ENCODE peak calls at places on chromosomes 7 and 10, in ten cellular contexts. V is putamen; L is PC-9; Y is AG08395; B is thoracic aorta; S is stimulated activated CD8-positive, alpha-beta memory T cell treated with anti-CD3 and anti-CD28 coated beads, Interleukin-7, amount 100 ng/mL, for 1 hour; U is SIG-M5; T is EL; Q is stimulated activated naive CD8-positive, alpha-beta T cell treated with anti-CD3 and anti-CD28 coated beads, Interleukin-15, amount 100 ng/mL, for 72 hours; J is psoas muscle. R is an unnamed sample.

GRCh38 chr10:123558651-123559050 is 107.5 kb upstream of the GPR26 start:
- DNase-seq in S (no peak), B (no peak), Q (no peak), U (no peak), V (peak), Y (no peak), T (no peak), L (no peak), J (no peak), R (no peak)

GRCh38 chr10:104255244-104255981 is 721 bp downstream of the GSTO1 start:
- DNase-seq in Q (no peak), U (peak), V (no peak), L (peak), T (peak), J (no peak), B (no peak), S (no peak), Y (peak), R (peak)

GRCh38 chr10:64316416-64316815 is 795.2 kb downstream of the REEP3 start:
- DNase-seq in V (no peak), S (no peak), U (no peak), J (no peak), Y (no peak), L (no peak), B (no peak), Q (no peak), T (no peak), R (no peak)

GRCh38 chr7:24384362-24385030 is 100.5 kb downstream of the NPY start:
- DNase-seq in T (no peak), Y (no peak), B (no peak), J (no peak), U (no peak), Q (no peak), V (no peak), S (no peak), L (no peak), R (no peak)

GRCh38 chr7:123494193-123494796 is 40.1 kb downstream of the IQUB start:
- DNase-seq in U (no peak), J (no peak), Y (peak), B (no peak), Q (peak), T (peak), L (no peak), V (peak), S (peak), R (peak)

GRCh38 chr7:28587211-28587610 is 174.9 kb downstream of the CREB5 start:
- DNase-seq in Q (no peak), L (peak), J (no peak), U (no peak), S (no peak), T (peak), Y (no peak), V (no peak), B (no peak), R (peak)

GRCh38 chr10:67402620-67403019 is 293.4 kb downstream of the CTNNA3 start:
- DNase-seq in Q (no peak), L (no peak), V (no peak), S (no peak), J (no peak), T (no peak), Y (no peak), U (no peak), B (no peak), R (no peak)

GRCh38 chr10:14184841-14185500 is 145.8 kb downstream of the FRMD4A start:
- DNase-seq in T (peak), V (no peak), S (no peak), L (peak), J (no peak), B (no peak), Q (peak), Y (no peak), U (no peak), R (peak)

GRCh38 chr10:122786269-122786668 is 59.4 kb downstream of the CUZD1 start:
- DNase-seq in S (no peak), J (no peak), L (no peak), Y (peak), T (peak), U (no peak), Q (no peak), B (no peak), V (peak), R (peak)

GRCh38 chr7:94580601-94581000 is 71.0 kb downstream of the CASD1 start:
- DNase-seq in J (no peak), V (no peak), U (no peak), Y (peak), T (peak), L (peak), Q (no peak), B (no peak), S (no peak), R (peak)

GRCh38 chr7:150381096-150381495 is 2.0 kb downstream of the ZNF775 start:
- DNase-seq in J (no peak), S (no peak), V (no peak), Y (no peak), U (no peak), Q (no peak), T (no peak), B (no peak), L (no peak), R (no peak)

GRCh38 chr7:132072165-132072564 is 504.1 kb downstream of the PLXNA4 start:
- DNase-seq in V (no peak), L (no peak), Y (no peak), U (no peak), B (no peak), S (no peak), Q (no peak), T (no peak), J (no peak), R (peak)

GRCh38 chr10:69043931-69044531 is 43.9 kb upstream of the SRGN start:
- DNase-seq in J (no peak), U (no peak), L (no peak), S (no peak), T (no peak), Q (no peak), V (no peak), Y (no peak), B (no peak), R (no peak)

GRCh38 chr10:24720096-24720495 is 3.6 kb downstream of the ARHGAP21 start:
- DNase-seq in T (no peak), B (no peak), V (no peak), Y (no peak), S (no peak), Q (no peak), L (no peak), J (no peak), U (no peak), R (no peak)

GRCh38 chr10:3763852-3764625 is 21.0 kb downstream of the KLF6 start:
- DNase-seq in B (no peak), V (no peak), T (peak), L (peak), S (no peak), Y (peak), Q (no peak), U (no peak), J (no peak), R (peak)

GRCh38 chr7:115332691-115333090 is 410.8 kb downstream of the MDFIC start:
- DNase-seq in J (no peak), Q (no peak), V (no peak), T (no peak), B (no peak), L (no peak), Y (no peak), U (no peak), S (no peak), R (no peak)

GRCh38 chr10:115355162-115355760 is 262.1 kb downstream of the ATRNL1 start:
- DNase-seq in Q (peak), J (no peak), T (peak), V (peak), Y (peak), S (no peak), L (no peak), B (no peak), U (no peak), R (peak)

GRCh38 chr7:103031781-103032180 is 42.8 kb downstream of the FBXL13 start:
- DNase-seq in S (no peak), V (no peak), U (no peak), T (peak), Q (no peak), J (no peak), B (no peak), L (no peak), Y (no peak), R (peak)

GRCh38 chr7:50807026-50807730 is 24.5 kb upstream of the GRB10 start:
- DNase-seq in L (no peak), T (peak), Y (no peak), Q (no peak), V (no peak), J (no peak), B (no peak), U (no peak), S (no peak), R (peak)

GRCh38 chr7:157594306-157594705 is 257.5 kb downstream of the DNAJB6 start:
- DNase-seq in S (no peak), U (no peak), B (no peak), J (no peak), Q (no peak), L (no peak), T (no peak), Y (no peak), V (no peak), R (no peak)

GRCh38 chr7:36955730-36956129 is 231.4 kb upstream of the AOAH start:
- DNase-seq in Y (no peak), L (no peak), V (no peak), U (no peak), T (no peak), B (no peak), S (no peak), Q (no peak), J (no peak), R (no peak)

GRCh38 chr10:124697837-124698559 is 46.2 kb downstream of the FAM53B start:
- DNase-seq in J (no peak), Q (peak), S (no peak), B (no peak), T (peak), Y (peak), U (no peak), L (no peak), V (no peak), R (no peak)

GRCh38 chr7:106039486-106040060 is 72.5 kb downstream of the SYPL1 start:
- DNase-seq in S (no peak), Q (no peak), J (no peak), T (peak), L (no peak), B (no peak), U (no peak), Y (peak), V (no peak), R (peak)

GRCh38 chr10:76675951-76676587 is 961.5 kb downstream of the KCNMA1 start:
- DNase-seq in T (peak), Y (peak), B (peak), Q (no peak), J (peak), V (peak), L (no peak), U (no peak), S (no peak), R (peak)

GRCh38 chr7:153047569-153047968 is 288.0 kb downstream of the ACTR3B start:
- DNase-seq in T (no peak), Q (no peak), L (no peak), S (no peak), V (no peak), J (no peak), B (no peak), Y (no peak), U (no peak), R (no peak)